ENCODE peak calls at places on chromosomes 3 and 15, in nine cellular contexts. X is GM12892, I is body of pancreas, Q is stomach, R is heart left ventricle, Z is ovary, T is esophagus muscularis mucosa, Y is HCT116, L is IMR-90. E is an unnamed sample.

GRCh38 chr3:177724020-177724638 is 526.8 kb upstream of the TBL1XR1 start:
- DNase-seq in X (no peak), I (no peak), Q (peak), R (peak), Z (peak), T (no peak), Y (no peak), L (no peak), E (no peak)

GRCh38 chr15:72231847-72232461 is 964 bp upstream of the PKM start:
- DNase-seq in X (no peak), I (no peak), Q (peak), R (no peak), Z (no peak), T (no peak), Y (no peak), L (peak), E (peak)

GRCh38 chr3:27486328-27486727 is 2.1 kb upstream of the SLC4A7 start:
- DNase-seq in X (no peak), I (no peak), Q (no peak), R (no peak), Z (no peak), T (no peak), Y (no peak), L (no peak), E (no peak)

GRCh38 chr3:170352936-170353335 is 4.6 kb upstream of the SKIL start:
- DNase-seq in X (no peak), I (no peak), Q (no peak), R (no peak), Z (no peak), T (no peak), Y (no peak), L (no peak), E (no peak)

GRCh38 chr15:91456251-91456718 is 356.2 kb downstream of the SV2B start:
- DNase-seq in X (no peak), I (peak), Q (no peak), R (no peak), Z (no peak), T (no peak), Y (no peak), L (peak), E (no peak)

GRCh38 chr15:67843571-67844387 is 3.9 kb upstream of the RNU6-1 start:
- DNase-seq in X (no peak), I (no peak), Q (no peak), R (no peak), Z (peak), T (no peak), Y (no peak), L (peak), E (no peak)

GRCh38 chr3:12588039-12588673 is 31.3 kb downstream of the MKRN2 start:
- DNase-seq in X (no peak), I (no peak), Q (no peak), R (no peak), Z (no peak), T (no peak), Y (no peak), L (peak), E (no peak)

GRCh38 chr3:185721970-185722369 is 102.9 kb downstream of the IGF2BP2 start:
- DNase-seq in X (no peak), I (no peak), Q (no peak), R (no peak), Z (no peak), T (no peak), Y (no peak), L (no peak), E (no peak)

GRCh38 chr3:136749106-136749505 is 3.1 kb downstream of the STAG1 start:
- DNase-seq in X (no peak), I (no peak), Q (no peak), R (no peak), Z (no peak), T (no peak), Y (no peak), L (no peak), E (peak)

DNA sequence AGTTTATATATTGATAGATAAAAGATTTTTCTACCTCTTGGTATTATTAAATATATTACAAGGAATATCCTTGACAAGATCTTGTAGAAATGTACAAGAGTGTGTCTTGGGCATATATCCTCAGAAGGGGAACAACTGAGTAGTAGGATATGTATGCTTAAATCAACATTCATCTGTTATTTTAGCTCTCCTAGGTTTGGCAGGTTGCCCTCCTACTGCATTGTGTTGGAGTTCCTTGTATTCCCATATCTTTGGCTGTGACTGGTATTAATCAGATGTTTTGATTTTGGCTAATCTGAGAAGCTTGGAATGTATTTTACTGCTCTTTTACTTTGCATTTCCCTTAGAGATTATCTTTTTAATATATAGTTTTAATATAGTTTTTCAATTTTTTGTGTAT is 4.6 kb downstream of the MYRIP start:
- DNase-seq in X (no peak), I (peak), Q (peak), R (no peak), Z (no peak), T (no peak), Y (no peak), L (no peak), E (no peak)
- TF ChIP-seq POLR2A in X (no peak), I (no peak), Q (no peak), R (no peak), Z (no peak), T (no peak), Y (no peak), L (no peak), E (no peak)

GRCh38 chr3:150703756-150704344 is at the start of gene ERICH6:
- DNase-seq in X (peak), I (peak), Q (peak), R (peak), Z (peak), T (peak), Y (peak), L (peak), E (peak)
- TF ChIP-seq POLR2A in X (peak), I (peak), Q (no peak), R (no peak), Z (peak), T (peak), Y (no peak), L (peak), E (peak)

DNA sequence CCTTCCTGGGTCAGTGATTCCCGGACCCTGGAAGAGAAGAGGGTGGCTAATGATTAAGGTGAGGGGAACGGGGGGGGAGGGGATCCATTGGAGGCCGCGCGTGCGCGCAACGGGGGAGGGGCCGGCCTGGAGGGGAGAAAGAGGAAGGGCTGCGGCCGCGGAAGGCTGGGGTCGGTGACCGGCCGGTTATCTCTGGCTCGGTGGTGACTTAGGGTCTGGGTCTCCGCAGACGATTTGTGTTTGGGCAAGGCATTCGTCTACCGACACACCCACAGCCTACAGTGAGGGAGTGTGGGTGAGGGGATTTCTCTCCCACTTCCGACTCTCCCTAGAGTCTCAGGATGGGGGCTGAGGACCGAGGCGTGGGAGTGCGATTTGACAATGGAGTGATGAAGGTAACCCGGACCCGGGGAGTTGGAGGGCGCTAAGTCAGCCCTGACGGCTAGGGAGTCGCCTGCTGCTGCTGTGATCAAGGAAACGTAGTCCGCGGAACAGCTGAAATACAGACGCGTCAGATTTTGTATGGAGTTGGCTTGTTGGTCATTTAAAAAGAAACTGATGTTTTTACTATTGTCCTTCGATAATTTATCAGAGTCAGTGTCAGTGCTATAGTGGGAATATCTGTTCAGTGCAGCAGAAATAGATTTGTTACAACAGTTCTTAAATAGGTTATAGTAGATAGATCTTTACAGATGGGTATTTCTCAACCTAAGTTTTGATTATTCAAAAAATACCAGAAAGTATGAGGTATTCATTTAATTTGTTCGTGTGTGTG is 735 bp downstream of the RNF111 start:
- DNase-seq in X (peak), I (peak), Q (peak), R (peak), Z (peak), T (peak), Y (no peak), L (peak), E (peak)
- TF ChIP-seq POLR2A in X (peak), I (no peak), Q (no peak), R (no peak), Z (no peak), T (no peak), Y (no peak), L (no peak), E (no peak)

GRCh38 chr3:134487406-134487805 is 1.5 kb downstream of the CEP63 start:
- DNase-seq in X (peak), I (no peak), Q (no peak), R (no peak), Z (no peak), T (no peak), Y (no peak), L (no peak), E (peak)
- TF ChIP-seq POLR2A in X (peak), I (no peak), Q (no peak), R (no peak), Z (no peak), T (no peak), Y (no peak), L (peak), E (no peak)